ENCODE peak calls at places on chromosomes 3 and 15, in seven cellular contexts. B, W, Q, D, E, V and A are unnamed samples.

GRCh38 chr3:42114130-42114529 is 23.0 kb downstream of the TRAK1 start:
- DNase-seq in B (no peak), W (no peak), Q (no peak), D (no peak), E (no peak), V (no peak), A (no peak)

GRCh38 chr3:132911741-132912415 is 126.3 kb upstream of the TMEM108 start:
- DNase-seq in B (no peak), W (no peak), Q (no peak), D (no peak), E (no peak), V (no peak), A (no peak)

GRCh38 chr15:29795610-29796009 is 26.7 kb downstream of the TJP1 start:
- DNase-seq in B (no peak), W (no peak), Q (no peak), D (no peak), E (no peak), V (no peak), A (no peak)

GRCh38 chr3:160001154-160001760 is 12.6 kb downstream of the IL12A start:
- DNase-seq in B (no peak), W (no peak), Q (no peak), D (no peak), E (no peak), V (no peak), A (no peak)

GRCh38 chr3:18730491-18730890 is 305.4 kb upstream of the SATB1 start:
- DNase-seq in B (no peak), W (no peak), Q (no peak), D (no peak), E (no peak), V (no peak), A (no peak)

GRCh38 chr3:150385296-150386242 is 22.5 kb upstream of the TSC22D2 start:
- DNase-seq in B (no peak), W (no peak), Q (no peak), D (peak; percentile 57), E (no peak), V (no peak), A (no peak)

GRCh38 chr3:123124936-123125335 is 58.1 kb downstream of the PDIA5 start:
- DNase-seq in B (no peak), W (no peak), Q (no peak), D (no peak), E (no peak), V (no peak), A (no peak)

GRCh38 chr3:182405752-182406151 is 387.6 kb upstream of the ATP11B start:
- DNase-seq in B (no peak), W (no peak), Q (no peak), D (no peak), E (no peak), V (peak; percentile 34), A (no peak)

GRCh38 chr3:149095487-149095886 is 9.2 kb upstream of the HLTF start:
- DNase-seq in B (no peak), W (no peak), Q (no peak), D (peak; percentile 46), E (no peak), V (no peak), A (no peak)

GRCh38 chr3:162302983-162303624 is 806.5 kb downstream of the OTOL1 start:
- DNase-seq in B (no peak), W (peak; percentile 21), Q (no peak), D (no peak), E (no peak), V (peak; percentile 8), A (no peak)

GRCh38 chr15:63389902-63390301 is 8.3 kb upstream of the CA12 start:
- DNase-seq in B (no peak), W (no peak), Q (peak; percentile 93), D (no peak), E (no peak), V (peak; percentile 77), A (peak; percentile 91)

GRCh38 chr3:48505146-48505545 is 1.2 kb upstream of the SHISA5 start:
- DNase-seq in B (no peak), W (no peak), Q (no peak), D (no peak), E (no peak), V (no peak), A (no peak)

GRCh38 chr15:63628123-63628822 is 31.1 kb downstream of the FBXL22 start:
- DNase-seq in B (peak; percentile 76), W (no peak), Q (no peak), D (no peak), E (no peak), V (no peak), A (no peak)

GRCh38 chr3:138786788-138787276 is 47.9 kb downstream of the PIK3CB start:
- DNase-seq in B (no peak), W (no peak), Q (no peak), D (peak; percentile 99), E (no peak), V (peak; percentile 81), A (peak; percentile 4)

GRCh38 chr3:43872301-43872700 is 181.6 kb downstream of the ABHD5 start:
- DNase-seq in B (no peak), W (peak; percentile 76), Q (no peak), D (no peak), E (peak; percentile 47), V (peak; percentile 90), A (no peak)

GRCh38 chr15:50431204-50431603 is 7.0 kb downstream of the USP8 start:
- DNase-seq in B (no peak), W (no peak), Q (no peak), D (no peak), E (no peak), V (no peak), A (no peak)

GRCh38 chr3:195030791-195031321 is 240.1 kb downstream of the XXYLT1 start:
- DNase-seq in B (no peak), W (peak; percentile 34), Q (no peak), D (no peak), E (no peak), V (peak; percentile 94), A (peak; percentile 41)

GRCh38 chr3:138351916-138352555 is 3.7 kb downstream of the MRAS start:
- DNase-seq in B (no peak), W (no peak), Q (no peak), D (no peak), E (no peak), V (no peak), A (no peak)

GRCh38 chr3:152270944-152271343 is 2.2 kb downstream of the MBNL1 start:
- DNase-seq in B (no peak), W (no peak), Q (no peak), D (no peak), E (no peak), V (no peak), A (no peak)